ENCODE peak calls at places on chromosome 3, in four cellular contexts. M is AG04450, P is endothelial cell, C is activated T-cell treated with anti-CD3 and anti-CD28 coated beads for 1 hour. K is an unnamed sample.

GRCh38 chr3:184944221-184944620 is 132.3 kb downstream of the VPS8 start:
- DNase-seq in C (no peak), M (no peak), P (no peak), K (no peak)

GRCh38 chr3:197026481-197026866 is 3.1 kb downstream of the MELTF start:
- DNase-seq in P (no peak), C (no peak), M (no peak), K (peak; percentile 8)

GRCh38 chr3:160260587-160261270 is 35.5 kb downstream of the C3orf80 start:
- DNase-seq in C (no peak), P (no peak), M (no peak), K (no peak)

GRCh38 chr3:30496496-30496966 is 109.9 kb upstream of the TGFBR2 start:
- DNase-seq in C (no peak), P (no peak), M (peak; percentile 55), K (no peak)

GRCh38 chr3:171980578-171981270 is 58.7 kb upstream of the FNDC3B start:
- DNase-seq in M (no peak), P (no peak), C (no peak), K (no peak)

GRCh38 chr3:16909802-16910201 is 25.0 kb downstream of the PLCL2 start:
- DNase-seq in M (no peak), P (no peak), C (no peak), K (no peak)

GRCh38 chr3:33664195-33664594 is 53.9 kb downstream of the CLASP2 start:
- DNase-seq in C (no peak), M (peak; percentile 38), P (no peak), K (no peak)

GRCh38 chr3:41000471-41000870 is 198.8 kb upstream of the CTNNB1 start:
- DNase-seq in P (no peak), C (no peak), M (no peak), K (no peak)

GRCh38 chr3:183897606-183898384 is 13.1 kb upstream of the PARL start:
- DNase-seq in C (no peak), P (no peak), M (no peak), K (no peak)

GRCh38 chr3:160801386-160802118 is 45.5 kb downstream of the PPM1L start:
- DNase-seq in P (no peak), M (no peak), C (no peak), K (no peak)

GRCh38 chr3:53808496-53808895 is 37.7 kb downstream of the CHDH start:
- DNase-seq in C (no peak), M (no peak), P (no peak), K (no peak)

GRCh38 chr3:54600441-54601204 is 327.2 kb downstream of the LRTM1 start:
- DNase-seq in C (no peak), M (no peak), P (no peak), K (no peak)

GRCh38 chr3:151903501-151903991 is 30.1 kb downstream of the SUCNR1 start:
- DNase-seq in M (peak; percentile 67), P (no peak), C (no peak), K (no peak)

GRCh38 chr3:63847718-63848450 is 15.7 kb downstream of the THOC7 start:
- DNase-seq in P (no peak), M (no peak), C (no peak), K (no peak)

GRCh38 chr3:193829781-193830180 is 236.8 kb downstream of the OPA1 start:
- DNase-seq in C (no peak), P (no peak), M (no peak), K (no peak)

GRCh38 chr3:52848617-52849016 is 13.8 kb upstream of the MUSTN1 start:
- DNase-seq in P (no peak), C (no peak), M (peak; percentile 49), K (no peak)

GRCh38 chr3:111541911-111542483 is at the start of gene CD96:
- DNase-seq in M (no peak), C (peak; percentile 50), P (no peak), K (no peak)

GRCh38 chr3:194054941-194055340 is 81.0 kb upstream of the HES1 start:
- DNase-seq in C (no peak), M (no peak), P (no peak), K (no peak)

GRCh38 chr3:52310861-52311566 is 5.1 kb upstream of the DNAH1 start:
- DNase-seq in C (no peak), M (no peak), P (no peak), K (no peak)

GRCh38 chr3:169879013-169879412 is 9.3 kb upstream of the LRRC31 start:
- DNase-seq in M (no peak), C (no peak), P (no peak), K (no peak)

GRCh38 chr3:66583646-66584045 is 82.8 kb upstream of the LRIG1 start:
- DNase-seq in M (no peak), P (no peak), C (no peak), K (no peak)

GRCh38 chr3:154862265-154862664 is 217.9 kb upstream of the MME start:
- DNase-seq in C (no peak), M (peak; percentile 10), P (no peak), K (no peak)

GRCh38 chr3:133892546-133893231 is 3.0 kb downstream of the RAB6B start:
- DNase-seq in P (no peak), M (no peak), C (no peak), K (no peak)

GRCh38 chr3:68631810-68632545 is 300.4 kb downstream of the TAFA4 start:
- DNase-seq in M (no peak), C (no peak), P (no peak), K (no peak)

GRCh38 chr3:128996741-128997140 is 2.9 kb upstream of the CFAP92 start:
- DNase-seq in P (no peak), C (no peak), M (no peak), K (no peak)

GRCh38 chr3:184239710-184240109 is 9.1 kb downstream of the ALG3 start:
- DNase-seq in P (no peak), C (no peak), M (no peak), K (no peak)